ENCODE peak calls at places on chromosomes 5 and 9, in six cellular contexts. D is GM23338, Z is WTC11, M is H1, I is HepG2, O is GM12878. L is an unnamed sample.

GRCh38 chr5:149777382-149777781 is 47.3 kb downstream of the PPARGC1B start:
- DNase-seq in D (peak; percentile 42), Z (no peak), M (no peak), I (no peak), O (no peak), L (no peak)

GRCh38 chr9:134606951-134607733 is 34.5 kb upstream of the COL5A1 start:
- DNase-seq in D (peak; percentile 80), Z (peak; percentile 70), M (peak; percentile 58), I (no peak), O (no peak), L (peak; percentile 20)

GRCh38 chr5:83482961-83483360 is 11.4 kb downstream of the VCAN start:
- DNase-seq in D (no peak), Z (no peak), M (no peak), I (no peak), O (no peak), L (no peak)

GRCh38 chr5:936149-937144 is 43.8 kb downstream of the TRIP13 start:
- DNase-seq in D (no peak), Z (no peak), M (peak; percentile 20), I (no peak), O (no peak), L (no peak)

GRCh38 chr9:114722937-114723620 is 41.1 kb upstream of the TEX48 start:
- DNase-seq in D (no peak), Z (no peak), M (no peak), I (no peak), O (no peak), L (no peak)

GRCh38 chr5:79878721-79879336 is 112.2 kb downstream of the MTX3 start:
- DNase-seq in D (peak; percentile 75), Z (peak; percentile 78), M (peak; percentile 87), I (peak; percentile 13), O (no peak), L (peak; percentile 43)

GRCh38 chr9:88220652-88221051 is 82.4 kb upstream of the SPATA31C2 start:
- DNase-seq in D (peak; percentile 61), Z (no peak), M (no peak), I (no peak), O (no peak), L (no peak)

GRCh38 chr5:171562822-171563221 is 143.4 kb downstream of the FGF18 start:
- DNase-seq in D (no peak), Z (no peak), M (no peak), I (no peak), O (no peak), L (no peak)

DNA sequence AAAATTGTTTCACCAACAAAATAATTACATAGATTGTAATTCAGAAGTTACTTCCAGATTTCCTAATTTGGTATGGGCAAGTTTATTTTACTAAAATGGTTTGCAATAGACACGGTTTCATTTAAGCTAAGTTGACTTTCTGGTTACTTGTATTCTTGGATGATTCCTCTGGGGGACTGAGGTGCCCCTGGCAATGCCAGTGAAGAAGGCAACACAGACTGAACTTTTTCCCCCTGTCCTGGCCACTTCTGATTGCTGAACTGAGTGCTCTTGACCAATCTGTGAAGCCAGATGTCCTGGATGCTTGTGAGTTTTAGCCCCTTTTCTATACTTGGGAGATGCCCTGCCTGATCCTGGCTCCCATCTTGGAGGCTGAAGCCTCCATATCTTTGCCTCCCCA is 66.3 kb upstream of the FANCC start:
- DNase-seq in D (no peak), Z (no peak), M (no peak), I (no peak), O (no peak), L (no peak)
- TF ChIP-seq CREB1 in D (no peak), Z (no peak), M (no peak), I (no peak), O (no peak), L (no peak)

GRCh38 chr5:14775857-14776256 is 95.7 kb downstream of the ANKH start:
- DNase-seq in D (no peak), Z (no peak), M (no peak), I (no peak), O (no peak), L (no peak)
- TF ChIP-seq CREB1 in D (no peak), Z (no peak), M (no peak), I (no peak), O (no peak), L (no peak)

GRCh38 chr5:166649656-166650055 is 1641.8 kb upstream of the WWC1 start:
- DNase-seq in D (no peak), Z (no peak), M (no peak), I (no peak), O (no peak), L (no peak)

GRCh38 chr5:166648736-166649135 is 1642.7 kb upstream of the WWC1 start:
- DNase-seq in D (no peak), Z (no peak), M (no peak), I (no peak), O (no peak), L (no peak)

GRCh38 chr5:166651234-166651633 is 1640.2 kb upstream of the WWC1 start:
- DNase-seq in D (no peak), Z (no peak), M (no peak), I (no peak), O (no peak), L (no peak)
- TF ChIP-seq CREB1 in D (no peak), Z (no peak), M (no peak), I (no peak), O (no peak), L (no peak)

GRCh38 chr5:25006734-25007133 is 362.0 kb upstream of the CDH10 start:
- DNase-seq in D (peak; percentile 76), Z (no peak), M (no peak), I (no peak), O (no peak), L (no peak)
- TF ChIP-seq CREB1 in D (no peak), Z (no peak), M (no peak), I (no peak), O (no peak), L (no peak)

DNA sequence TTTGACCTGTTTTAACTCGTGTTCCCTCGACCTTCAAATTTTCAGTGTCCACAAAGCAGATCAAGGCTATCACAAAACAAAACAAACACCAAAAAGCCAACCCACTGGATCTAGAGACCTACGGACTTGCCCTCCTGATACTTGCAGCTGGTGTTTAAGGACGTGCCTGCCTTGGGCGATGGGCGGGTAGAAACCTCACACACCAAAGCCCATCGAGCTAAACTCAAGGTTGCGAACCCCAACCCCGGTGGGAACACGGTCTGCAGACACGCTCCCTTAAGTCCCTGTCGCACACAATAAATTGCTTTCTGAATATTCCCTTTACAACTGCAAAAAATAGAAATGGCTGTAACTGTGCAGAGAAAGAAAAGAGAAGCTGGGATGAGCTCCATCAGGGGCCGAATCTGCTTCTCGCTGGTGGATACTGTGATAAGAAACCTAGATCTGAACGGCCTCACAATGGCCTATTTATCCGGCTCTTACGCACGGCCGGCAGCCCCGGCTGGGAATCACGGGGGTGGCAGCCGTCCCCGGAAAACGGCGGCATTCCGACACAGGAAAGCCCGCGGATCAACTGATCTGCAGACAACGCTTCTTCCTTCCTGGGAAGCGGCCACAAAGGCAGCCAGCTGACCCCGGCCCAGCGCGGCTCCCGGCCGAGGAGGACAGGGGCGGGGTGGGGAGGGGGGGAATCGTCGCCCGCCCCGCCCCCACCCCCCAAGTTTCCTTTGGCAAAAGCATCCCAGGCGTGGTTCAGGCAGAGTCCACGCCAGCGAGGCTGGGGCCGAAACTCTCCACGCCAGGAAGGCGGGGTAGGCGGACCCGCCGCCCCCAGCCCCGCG is 247.4 kb upstream of the ANKRD55 start:
- DNase-seq in D (peak; percentile 74), Z (peak; percentile 56), M (peak; percentile 60), I (peak; percentile 96), O (peak; percentile 9), L (no peak)
- TF ChIP-seq CREB1 in D (no peak), Z (no peak), M (no peak), I (no peak), O (no peak), L (no peak)

GRCh38 chr9:90556897-90557296 is 85.7 kb downstream of the DIRAS2 start:
- DNase-seq in D (no peak), Z (no peak), M (no peak), I (peak; percentile 7), O (no peak), L (no peak)
- TF ChIP-seq CREB1 in D (no peak), Z (no peak), M (no peak), I (no peak), O (no peak), L (no peak)

GRCh38 chr5:25362799-25363198 is 718.0 kb upstream of the CDH10 start:
- DNase-seq in D (no peak), Z (no peak), M (no peak), I (no peak), O (no peak), L (no peak)
- TF ChIP-seq CREB1 in D (no peak), Z (no peak), M (no peak), I (no peak), O (no peak), L (no peak)